ENCODE peak calls at places on chromosomes 12 and 14, in six cellular contexts. One of them, this sample, is unnamed.

GRCh38 chr12:12722351-12723146 is 5.4 kb downstream of the CDKN1B start:
- DNase-seq in prostate gland: no peak
- DNase-seq in HFF-Myc: no peak
- DNase-seq in OCI-LY7: peak; percentile 54
- DNase-seq in progenitor cell of endocrine pancreas: no peak
- DNase-seq in A673: peak; percentile 50
- DNase-seq in this sample: no peak

GRCh38 chr14:47442206-47442605 is 233.2 kb downstream of the MDGA2 start:
- DNase-seq in A673: no peak
- DNase-seq in OCI-LY7: no peak
- DNase-seq in HFF-Myc: no peak
- DNase-seq in prostate gland: no peak
- DNase-seq in progenitor cell of endocrine pancreas: peak; percentile 10
- DNase-seq in this sample: no peak

GRCh38 chr14:68544150-68544892 is 248.5 kb downstream of the ZFP36L1 start:
- DNase-seq in A673: peak; percentile 27
- DNase-seq in OCI-LY7: no peak
- DNase-seq in prostate gland: peak; percentile 66
- DNase-seq in progenitor cell of endocrine pancreas: no peak
- DNase-seq in HFF-Myc: peak; percentile 96
- DNase-seq in this sample: no peak

GRCh38 chr14:68403191-68403781 is 389.6 kb downstream of the ZFP36L1 start:
- DNase-seq in progenitor cell of endocrine pancreas: no peak
- DNase-seq in prostate gland: no peak
- DNase-seq in A673: no peak
- DNase-seq in OCI-LY7: no peak
- DNase-seq in HFF-Myc: no peak
- DNase-seq in this sample: no peak

GRCh38 chr14:82447586-82447985 is 913.9 kb upstream of the SEL1L start:
- DNase-seq in HFF-Myc: no peak
- DNase-seq in OCI-LY7: no peak
- DNase-seq in prostate gland: no peak
- DNase-seq in progenitor cell of endocrine pancreas: no peak
- DNase-seq in A673: peak; percentile 1
- DNase-seq in this sample: no peak

GRCh38 chr14:94485944-94486841 is 10.2 kb upstream of the SERPINA9 start:
- DNase-seq in A673: peak; percentile 61
- DNase-seq in HFF-Myc: peak; percentile 10
- DNase-seq in prostate gland: peak; percentile 30
- DNase-seq in OCI-LY7: peak; percentile 34
- DNase-seq in progenitor cell of endocrine pancreas: peak; percentile 75
- DNase-seq in this sample: peak; percentile 84

GRCh38 chr12:56334490-56334793 is 642 bp upstream of the PAN2 start:
- DNase-seq in prostate gland: no peak
- DNase-seq in progenitor cell of endocrine pancreas: no peak
- DNase-seq in HFF-Myc: no peak
- DNase-seq in A673: no peak
- DNase-seq in OCI-LY7: no peak
- DNase-seq in this sample: no peak

GRCh38 chr12:27343255-27344000 is 10.8 kb downstream of the BMAL2 start:
- DNase-seq in HFF-Myc: peak; percentile 32
- DNase-seq in OCI-LY7: no peak
- DNase-seq in prostate gland: no peak
- DNase-seq in progenitor cell of endocrine pancreas: no peak
- DNase-seq in A673: no peak
- DNase-seq in this sample: no peak

GRCh38 chr14:64294672-64295413 is 672 bp upstream of the ESR2 start:
- DNase-seq in A673: peak; percentile 78
- DNase-seq in HFF-Myc: no peak
- DNase-seq in progenitor cell of endocrine pancreas: peak; percentile 61
- DNase-seq in OCI-LY7: peak; percentile 90
- DNase-seq in prostate gland: peak; percentile 37
- DNase-seq in this sample: peak; percentile 89

GRCh38 chr12:110248096-110248447 is 33.0 kb upstream of the ATP2A2 start:
- DNase-seq in A673: no peak
- DNase-seq in progenitor cell of endocrine pancreas: no peak
- DNase-seq in prostate gland: no peak
- DNase-seq in HFF-Myc: no peak
- DNase-seq in OCI-LY7: no peak
- DNase-seq in this sample: no peak

GRCh38 chr12:26918321-26919215 is 19.2 kb downstream of the INTS13 start:
- DNase-seq in prostate gland: no peak
- DNase-seq in A673: peak; percentile 4
- DNase-seq in progenitor cell of endocrine pancreas: no peak
- DNase-seq in OCI-LY7: no peak
- DNase-seq in HFF-Myc: no peak
- DNase-seq in this sample: no peak

GRCh38 chr14:50920482-50921225 is 23.6 kb downstream of the PYGL start:
- DNase-seq in A673: no peak
- DNase-seq in prostate gland: no peak
- DNase-seq in HFF-Myc: peak; percentile 42
- DNase-seq in progenitor cell of endocrine pancreas: no peak
- DNase-seq in OCI-LY7: no peak
- DNase-seq in this sample: no peak

GRCh38 chr12:123519151-123520001 is 14.1 kb downstream of the RILPL1 start:
- DNase-seq in prostate gland: peak; percentile 83
- DNase-seq in A673: no peak
- DNase-seq in HFF-Myc: no peak
- DNase-seq in OCI-LY7: no peak
- DNase-seq in progenitor cell of endocrine pancreas: no peak
- DNase-seq in this sample: no peak

GRCh38 chr14:24784981-24785380 is 151.0 kb upstream of the GZMB start:
- DNase-seq in OCI-LY7: no peak
- DNase-seq in HFF-Myc: no peak
- DNase-seq in prostate gland: no peak
- DNase-seq in progenitor cell of endocrine pancreas: no peak
- DNase-seq in A673: no peak
- DNase-seq in this sample: no peak

GRCh38 chr12:86496595-86496994 is 240.4 kb upstream of the MGAT4C start:
- DNase-seq in progenitor cell of endocrine pancreas: no peak
- DNase-seq in HFF-Myc: no peak
- DNase-seq in A673: peak; percentile 6
- DNase-seq in OCI-LY7: no peak
- DNase-seq in prostate gland: no peak
- DNase-seq in this sample: no peak

GRCh38 chr14:103704708-103705107 is 10.5 kb downstream of the XRCC3 start:
- DNase-seq in HFF-Myc: no peak
- DNase-seq in progenitor cell of endocrine pancreas: no peak
- DNase-seq in prostate gland: no peak
- DNase-seq in A673: no peak
- DNase-seq in OCI-LY7: no peak
- DNase-seq in this sample: no peak

GRCh38 chr14:80784824-80785223 is 156.7 kb downstream of the CEP128 start:
- DNase-seq in HFF-Myc: peak; percentile 10
- DNase-seq in progenitor cell of endocrine pancreas: no peak
- DNase-seq in A673: no peak
- DNase-seq in prostate gland: no peak
- DNase-seq in OCI-LY7: no peak
- DNase-seq in this sample: no peak

GRCh38 chr12:107891967-107892366 is 117.5 kb downstream of the ASCL4 start:
- DNase-seq in HFF-Myc: no peak
- DNase-seq in A673: peak; percentile 40
- DNase-seq in prostate gland: no peak
- DNase-seq in progenitor cell of endocrine pancreas: no peak
- DNase-seq in OCI-LY7: peak; percentile 27
- DNase-seq in this sample: peak; percentile 26
- TF ChIP-seq CTCF in HFF-Myc: peak; percentile 37
- TF ChIP-seq CTCF in A673: peak; percentile 64
- TF ChIP-seq CTCF in prostate gland: no peak
- TF ChIP-seq CTCF in progenitor cell of endocrine pancreas: peak; percentile 34
- TF ChIP-seq CTCF in OCI-LY7: peak; percentile 65
- TF ChIP-seq CTCF in this sample: peak; percentile 20

DNA sequence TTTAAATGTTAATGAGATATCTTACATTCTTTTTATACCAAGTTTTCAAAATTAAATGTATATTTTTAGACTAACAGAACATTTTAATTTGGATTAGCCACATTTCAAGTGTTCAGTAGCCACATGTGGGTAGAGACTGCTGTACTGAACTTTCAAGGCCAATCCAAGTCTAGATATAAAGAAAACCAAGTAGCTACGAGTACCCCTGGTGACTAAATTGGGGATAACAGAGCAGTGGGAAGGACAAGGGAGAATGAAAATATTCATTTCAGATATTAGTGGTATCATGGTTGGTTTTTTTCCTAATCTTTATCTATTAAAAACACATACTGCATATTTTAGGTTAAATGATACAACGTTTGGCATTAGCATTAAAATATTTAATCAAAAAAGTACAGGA is 69.4 kb upstream of the RHOJ start:
- DNase-seq in HFF-Myc: no peak
- DNase-seq in prostate gland: no peak
- DNase-seq in progenitor cell of endocrine pancreas: no peak
- DNase-seq in OCI-LY7: no peak
- DNase-seq in A673: peak; percentile 79
- DNase-seq in this sample: no peak
- TF ChIP-seq CTCF in HFF-Myc: no peak
- TF ChIP-seq CTCF in prostate gland: no peak
- TF ChIP-seq CTCF in progenitor cell of endocrine pancreas: peak; percentile 66
- TF ChIP-seq CTCF in OCI-LY7: peak; percentile 49
- TF ChIP-seq CTCF in A673: peak; percentile 69
- TF ChIP-seq CTCF in this sample: no peak

GRCh38 chr14:106821119-106821518 is 1294.7 kb downstream of the TMEM121 start:
- DNase-seq in progenitor cell of endocrine pancreas: no peak
- DNase-seq in prostate gland: no peak
- DNase-seq in HFF-Myc: no peak
- DNase-seq in OCI-LY7: peak; percentile 26
- DNase-seq in A673: no peak
- DNase-seq in this sample: no peak

GRCh38 chr14:106826833-106827369 is 1300.5 kb downstream of the TMEM121 start:
- DNase-seq in A673: no peak
- DNase-seq in OCI-LY7: no peak
- DNase-seq in progenitor cell of endocrine pancreas: no peak
- DNase-seq in HFF-Myc: no peak
- DNase-seq in prostate gland: no peak
- DNase-seq in this sample: no peak

GRCh38 chr14:106820119-106820518 is 1293.7 kb downstream of the TMEM121 start:
- DNase-seq in A673: no peak
- DNase-seq in OCI-LY7: no peak
- DNase-seq in progenitor cell of endocrine pancreas: no peak
- DNase-seq in prostate gland: no peak
- DNase-seq in HFF-Myc: no peak
- DNase-seq in this sample: no peak

GRCh38 chr14:106822905-106823304 is 1296.5 kb downstream of the TMEM121 start:
- DNase-seq in progenitor cell of endocrine pancreas: no peak
- DNase-seq in A673: no peak
- DNase-seq in OCI-LY7: no peak
- DNase-seq in HFF-Myc: no peak
- DNase-seq in prostate gland: no peak
- DNase-seq in this sample: no peak

GRCh38 chr14:106823552-106823951 is 1297.2 kb downstream of the TMEM121 start:
- DNase-seq in HFF-Myc: no peak
- DNase-seq in A673: no peak
- DNase-seq in prostate gland: no peak
- DNase-seq in progenitor cell of endocrine pancreas: no peak
- DNase-seq in OCI-LY7: no peak
- DNase-seq in this sample: no peak
- TF ChIP-seq CTCF in HFF-Myc: no peak
- TF ChIP-seq CTCF in A673: no peak
- TF ChIP-seq CTCF in prostate gland: no peak
- TF ChIP-seq CTCF in progenitor cell of endocrine pancreas: no peak
- TF ChIP-seq CTCF in OCI-LY7: no peak
- TF ChIP-seq CTCF in this sample: no peak

GRCh38 chr12:52007158-52007921 is 594 bp downstream of the TAMALIN start:
- DNase-seq in progenitor cell of endocrine pancreas: no peak
- DNase-seq in prostate gland: no peak
- DNase-seq in OCI-LY7: no peak
- DNase-seq in HFF-Myc: no peak
- DNase-seq in A673: peak; percentile 34
- DNase-seq in this sample: peak; percentile 72
- TF ChIP-seq CTCF in progenitor cell of endocrine pancreas: peak; percentile 7
- TF ChIP-seq CTCF in prostate gland: no peak
- TF ChIP-seq CTCF in OCI-LY7: no peak
- TF ChIP-seq CTCF in HFF-Myc: no peak
- TF ChIP-seq CTCF in A673: no peak
- TF ChIP-seq CTCF in this sample: no peak

GRCh38 chr14:45678163-45678562 is 425.2 kb upstream of the MIS18BP1 start:
- DNase-seq in A673: no peak
- DNase-seq in prostate gland: no peak
- DNase-seq in HFF-Myc: no peak
- DNase-seq in OCI-LY7: no peak
- DNase-seq in progenitor cell of endocrine pancreas: no peak
- DNase-seq in this sample: no peak
- TF ChIP-seq CTCF in A673: no peak
- TF ChIP-seq CTCF in prostate gland: no peak
- TF ChIP-seq CTCF in HFF-Myc: no peak
- TF ChIP-seq CTCF in OCI-LY7: no peak
- TF ChIP-seq CTCF in progenitor cell of endocrine pancreas: no peak
- TF ChIP-seq CTCF in this sample: no peak

GRCh38 chr12:16187684-16188083 is 89.8 kb downstream of the SLC15A5 start:
- DNase-seq in progenitor cell of endocrine pancreas: no peak
- DNase-seq in OCI-LY7: no peak
- DNase-seq in HFF-Myc: no peak
- DNase-seq in A673: no peak
- DNase-seq in prostate gland: no peak
- DNase-seq in this sample: no peak

GRCh38 chr12:16184691-16185090 is 92.8 kb downstream of the SLC15A5 start:
- DNase-seq in prostate gland: no peak
- DNase-seq in HFF-Myc: no peak
- DNase-seq in A673: no peak
- DNase-seq in progenitor cell of endocrine pancreas: no peak
- DNase-seq in OCI-LY7: no peak
- DNase-seq in this sample: no peak

DNA sequence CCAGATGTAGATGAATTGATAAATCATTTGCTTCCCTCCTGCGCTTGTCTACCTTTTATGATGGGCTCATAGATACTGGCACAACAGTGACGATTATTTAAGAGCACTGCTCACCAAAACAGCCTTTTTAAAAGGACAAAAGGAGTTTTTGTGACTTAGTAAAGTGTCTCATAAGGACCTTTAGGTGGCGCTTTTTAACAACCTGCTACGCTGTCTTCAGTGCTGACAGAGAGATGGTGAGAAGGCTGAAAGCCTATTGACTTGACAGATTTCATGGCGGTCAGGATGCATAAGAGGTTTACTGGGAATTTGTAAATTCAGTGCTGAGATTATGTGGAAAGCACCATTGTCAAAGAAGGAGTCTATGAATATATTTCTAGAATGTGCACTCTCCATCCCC is 87.6 kb downstream of the SLC15A5 start:
- DNase-seq in A673: peak; percentile 63
- DNase-seq in prostate gland: no peak
- DNase-seq in HFF-Myc: no peak
- DNase-seq in OCI-LY7: peak; percentile 67
- DNase-seq in progenitor cell of endocrine pancreas: no peak
- DNase-seq in this sample: no peak
- TF ChIP-seq CTCF in A673: peak; percentile 55
- TF ChIP-seq CTCF in prostate gland: no peak
- TF ChIP-seq CTCF in HFF-Myc: no peak
- TF ChIP-seq CTCF in OCI-LY7: peak; percentile 78
- TF ChIP-seq CTCF in progenitor cell of endocrine pancreas: peak; percentile 48
- TF ChIP-seq CTCF in this sample: no peak

This sample was measured in GM13976.